ENCODE peak calls at places on chromosome 13, in six cellular contexts. E, A, N, B, R and T are unnamed samples.

GRCh38 chr13:44591316-44591715 is 15.2 kb upstream of the TSC22D1 start:
- DNase-seq in E (no peak), A (no peak), N (no peak), B (no peak), R (no peak), T (no peak)

GRCh38 chr13:112871742-112872141 is 97.3 kb upstream of the MCF2L start:
- DNase-seq in E (no peak), A (no peak), N (no peak), B (no peak), R (no peak), T (peak)

GRCh38 chr13:43297967-43298366 is 274.6 kb downstream of the DNAJC15 start:
- DNase-seq in E (no peak), A (no peak), N (no peak), B (no peak), R (no peak), T (no peak)

GRCh38 chr13:45292176-45292575 is 48.8 kb downstream of the TPT1 start:
- DNase-seq in E (no peak), A (no peak), N (no peak), B (no peak), R (no peak), T (no peak)

GRCh38 chr13:32669030-32669646 is 82.9 kb downstream of the PDS5B start:
- DNase-seq in E (no peak), A (no peak), N (no peak), B (no peak), R (peak), T (no peak)

GRCh38 chr13:36745436-36745835 is 71.6 kb downstream of the SERTM1 start:
- DNase-seq in E (no peak), A (no peak), N (no peak), B (no peak), R (no peak), T (no peak)

GRCh38 chr13:113751491-113751890 is 7.5 kb upstream of the TMEM255B start:
- DNase-seq in E (no peak), A (no peak), N (no peak), B (no peak), R (no peak), T (no peak)

GRCh38 chr13:76799696-76800095 is 86.5 kb downstream of the KCTD12 start:
- DNase-seq in E (no peak), A (no peak), N (no peak), B (no peak), R (no peak), T (no peak)

GRCh38 chr13:44148159-44148929 is 225.3 kb upstream of the SERP2 start:
- DNase-seq in E (no peak), A (no peak), N (no peak), B (no peak), R (peak), T (no peak)

GRCh38 chr13:23612182-23612581 is 42.0 kb downstream of the TNFRSF19 start:
- DNase-seq in E (no peak), A (no peak), N (no peak), B (no peak), R (no peak), T (no peak)

GRCh38 chr13:78680064-78680463 is 21.1 kb upstream of the OBI1 start:
- DNase-seq in E (no peak), A (no peak), N (no peak), B (no peak), R (no peak), T (no peak)

GRCh38 chr13:107250626-107251025 is 682.7 kb upstream of the ARGLU1 start:
- DNase-seq in E (no peak), A (no peak), N (no peak), B (no peak), R (peak), T (no peak)

GRCh38 chr13:50129923-50130685 is 114.9 kb downstream of the KCNRG start:
- DNase-seq in E (peak), A (peak), N (peak), B (peak), R (no peak), T (peak)

GRCh38 chr13:30464496-30465351 is 1.0 kb downstream of the HMGB1 start:
- DNase-seq in E (no peak), A (peak), N (peak), B (peak), R (peak), T (peak)

GRCh38 chr13:30156826-30157615 is 150.3 kb downstream of the KATNAL1 start:
- DNase-seq in E (no peak), A (no peak), N (no peak), B (no peak), R (no peak), T (no peak)

GRCh38 chr13:101751488-101751887 is 299.0 kb downstream of the ITGBL1 start:
- DNase-seq in E (peak), A (no peak), N (no peak), B (no peak), R (peak), T (no peak)

GRCh38 chr13:53775807-53776206 is 747.2 kb downstream of the OLFM4 start:
- DNase-seq in E (no peak), A (no peak), N (no peak), B (no peak), R (no peak), T (no peak)

GRCh38 chr13:83709751-83710515 is 172.3 kb downstream of the SLITRK1 start:
- DNase-seq in E (no peak), A (no peak), N (no peak), B (no peak), R (no peak), T (no peak)

GRCh38 chr13:98171806-98172569 is 5.1 kb downstream of the RNF113B start:
- DNase-seq in E (peak), A (peak), N (no peak), B (no peak), R (peak), T (peak)

GRCh38 chr13:79772811-79773210 is 291.9 kb downstream of the NDFIP2 start:
- DNase-seq in E (no peak), A (no peak), N (no peak), B (no peak), R (no peak), T (no peak)

GRCh38 chr13:75818181-75819110 is 182.3 kb downstream of the LMO7 start:
- DNase-seq in E (no peak), A (no peak), N (no peak), B (no peak), R (no peak), T (no peak)

GRCh38 chr13:29799041-29799440 is 51.4 kb downstream of the UBL3 start:
- DNase-seq in E (no peak), A (no peak), N (no peak), B (no peak), R (no peak), T (no peak)

GRCh38 chr13:112648101-112648500 is 41.7 kb upstream of the ATP11A start:
- DNase-seq in E (no peak), A (no peak), N (no peak), B (no peak), R (no peak), T (no peak)

GRCh38 chr13:105579821-105580707 is 955.4 kb downstream of the EFNB2 start:
- DNase-seq in E (no peak), A (no peak), N (no peak), B (no peak), R (no peak), T (no peak)

GRCh38 chr13:34412295-34412694 is 529.8 kb upstream of the NBEA start:
- DNase-seq in E (no peak), A (no peak), N (no peak), B (no peak), R (no peak), T (no peak)

GRCh38 chr13:45393941-45394570 is 24.1 kb downstream of the SLC25A30 start:
- DNase-seq in E (peak), A (no peak), N (peak), B (no peak), R (peak), T (no peak)

GRCh38 chr13:80086304-80086721 is 254.6 kb downstream of the SPRY2 start:
- DNase-seq in E (no peak), A (no peak), N (peak), B (no peak), R (peak), T (no peak)

GRCh38 chr13:78194904-78195639 is 276.4 kb upstream of the EDNRB start:
- DNase-seq in E (no peak), A (no peak), N (no peak), B (no peak), R (peak), T (no peak)

GRCh38 chr13:94351292-94352000 is 128.0 kb downstream of the DCT start:
- DNase-seq in E (peak), A (no peak), N (no peak), B (no peak), R (peak), T (no peak)

GRCh38 chr13:36030670-36031331 is 100.4 kb downstream of the DCLK1 start:
- DNase-seq in E (no peak), A (no peak), N (no peak), B (no peak), R (peak), T (no peak)

GRCh38 chr13:26679411-26679810 is 81.2 kb downstream of the GPR12 start:
- DNase-seq in E (no peak), A (no peak), N (no peak), B (no peak), R (peak), T (no peak)

GRCh38 chr13:113537205-113537604 is 46.7 kb upstream of the DCUN1D2 start:
- DNase-seq in E (no peak), A (no peak), N (no peak), B (no peak), R (no peak), T (peak)

GRCh38 chr13:35475960-35476943 is at the start of gene MAB21L1:
- DNase-seq in E (peak), A (peak), N (peak), B (peak), R (peak), T (peak)

GRCh38 chr13:99151516-99151915 is 49.1 kb upstream of the UBAC2 start:
- DNase-seq in E (peak), A (no peak), N (no peak), B (no peak), R (peak), T (no peak)

GRCh38 chr13:61709258-61709657 is 293.6 kb upstream of the PCDH20 start:
- DNase-seq in E (no peak), A (no peak), N (no peak), B (no peak), R (no peak), T (no peak)

GRCh38 chr13:98173431-98173921 is 3.6 kb downstream of the RNF113B start:
- DNase-seq in E (peak), A (peak), N (peak), B (peak), R (peak), T (no peak)

GRCh38 chr13:20779405-20779804 is 5.6 kb upstream of the EEF1AKMT1 start:
- DNase-seq in E (no peak), A (no peak), N (no peak), B (no peak), R (no peak), T (no peak)

GRCh38 chr13:20780318-20780717 is 6.6 kb upstream of the EEF1AKMT1 start:
- DNase-seq in E (no peak), A (no peak), N (no peak), B (no peak), R (no peak), T (no peak)

GRCh38 chr13:20776751-20777150 is 3.0 kb upstream of the EEF1AKMT1 start:
- DNase-seq in E (no peak), A (no peak), N (no peak), B (no peak), R (no peak), T (no peak)

DNA sequence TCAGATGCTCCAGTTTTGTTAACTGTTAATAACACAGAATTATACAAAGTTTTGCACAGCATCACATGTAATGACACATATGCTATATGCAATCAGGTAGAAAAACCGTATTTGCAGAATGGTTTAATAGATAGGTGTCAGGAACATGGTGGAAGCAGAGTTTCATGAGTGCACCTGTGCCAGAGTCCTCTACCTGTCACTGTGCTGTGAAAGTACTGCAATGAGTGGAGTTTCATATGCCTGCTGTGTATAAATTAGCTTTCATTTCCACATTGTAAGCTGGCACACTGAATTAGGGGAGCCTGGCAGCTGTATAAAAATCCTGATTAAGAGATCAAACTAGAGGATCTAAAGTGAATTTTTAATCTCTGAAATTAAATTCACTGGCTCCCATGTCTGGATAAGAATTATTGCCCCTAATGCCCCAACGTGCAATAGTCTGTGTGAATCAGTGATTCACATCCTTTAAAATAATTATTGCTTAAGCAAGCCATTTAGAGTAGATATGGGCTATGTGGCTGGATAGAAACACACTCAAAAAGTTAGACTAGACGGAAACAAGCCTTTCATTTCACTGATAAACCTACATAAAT is 8.5 kb upstream of the EEF1AKMT1 start:
- DNase-seq in E (no peak), A (no peak), N (no peak), B (no peak), R (no peak), T (no peak)
- TF ChIP-seq POLR2A in E (no peak), A (no peak), N (no peak), B (no peak), R (no peak), T (no peak)

DNA sequence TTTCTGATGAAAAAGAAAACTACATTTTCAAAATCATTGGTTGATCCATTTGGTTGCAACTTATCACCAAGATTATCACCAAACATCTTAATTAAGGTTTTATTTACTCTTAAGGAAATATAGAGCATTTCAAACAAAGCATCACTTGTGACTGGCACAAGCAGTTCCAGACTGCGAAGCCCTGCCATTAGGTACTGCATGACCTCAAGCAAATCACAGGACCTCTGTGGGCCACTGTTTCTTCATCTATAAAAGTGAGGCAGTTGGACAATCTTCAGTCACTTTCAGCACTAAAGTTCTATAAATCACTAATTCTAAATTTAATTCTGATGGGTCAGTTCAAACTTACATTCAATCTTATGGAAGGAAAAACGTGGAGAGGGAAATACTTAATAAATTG is 2.0 kb downstream of the ELF1 start:
- DNase-seq in E (no peak), A (no peak), N (peak), B (no peak), R (no peak), T (peak)
- TF ChIP-seq POLR2A in E (no peak), A (peak), N (peak), B (no peak), R (no peak), T (no peak)

DNA sequence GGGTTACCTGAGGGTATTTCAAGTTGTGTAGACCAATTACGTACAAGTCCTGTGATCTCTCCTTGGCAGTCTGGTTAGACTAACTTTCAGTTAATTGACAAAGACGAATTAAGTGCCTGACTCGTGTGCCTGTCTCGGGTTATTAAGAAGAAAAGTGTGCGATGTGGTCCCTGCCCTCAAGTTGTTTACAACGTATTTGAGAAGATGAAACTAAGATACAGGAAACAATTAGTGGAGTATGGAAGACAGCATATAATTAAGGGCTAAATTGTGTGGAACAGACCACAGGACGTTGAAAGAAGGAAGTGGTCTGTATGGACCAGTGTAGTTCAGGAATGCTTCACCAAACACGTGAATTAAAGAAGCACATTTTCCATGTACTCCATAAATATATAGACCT is 49.2 kb downstream of the KLF5 start:
- DNase-seq in E (no peak), A (no peak), N (no peak), B (no peak), R (no peak), T (no peak)
- TF ChIP-seq POLR2A in E (no peak), A (no peak), N (no peak), B (no peak), R (no peak), T (no peak)

DNA sequence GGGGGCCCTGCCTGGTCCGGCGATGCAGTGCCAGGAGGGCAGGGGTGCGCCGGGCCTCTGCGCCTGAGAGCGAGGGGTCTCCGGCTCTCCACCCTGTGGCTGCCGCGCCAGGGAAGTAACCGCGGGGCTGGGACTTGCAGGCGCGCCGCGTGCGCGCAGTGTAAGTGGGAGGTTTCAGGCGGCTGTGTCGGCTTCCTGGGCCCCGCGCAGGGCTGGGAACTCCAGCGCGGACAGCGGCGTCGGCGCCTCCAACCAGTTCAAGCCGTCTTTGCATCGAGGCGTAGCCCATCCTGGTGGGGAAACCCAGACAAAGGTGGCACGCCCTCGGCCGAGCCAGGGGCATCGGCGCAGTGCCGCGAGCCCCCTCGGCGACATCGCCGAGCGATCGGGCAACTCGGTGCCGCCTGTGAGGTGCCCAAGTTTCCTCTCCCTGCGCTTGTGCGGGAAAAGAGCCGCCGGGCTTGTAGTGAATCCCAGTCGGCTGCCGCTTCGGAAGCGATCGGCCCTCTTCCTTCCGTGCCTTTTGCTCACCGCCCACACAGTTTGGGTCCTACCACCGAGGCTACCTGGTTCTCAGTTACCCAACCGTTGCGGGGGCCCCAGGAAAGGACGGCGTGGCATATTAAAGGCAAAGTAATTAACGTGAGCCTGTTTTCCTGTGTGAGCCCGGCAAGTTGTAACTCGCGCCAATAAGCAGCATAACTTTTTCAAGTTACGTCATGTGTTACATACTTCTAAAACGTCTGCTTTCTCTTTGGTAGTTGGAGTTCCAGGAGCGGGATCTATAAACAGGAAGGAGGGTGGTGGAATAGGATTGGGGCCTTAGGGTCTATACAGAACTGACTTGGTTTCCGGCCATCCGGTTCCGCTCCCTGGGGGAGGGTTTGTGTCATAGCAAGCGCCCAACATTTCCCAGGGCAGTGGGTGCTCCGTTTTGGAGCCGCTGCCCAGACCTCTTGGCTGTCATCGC is 1.2 kb downstream of the LRCH1 start:
- DNase-seq in E (peak), A (peak), N (peak), B (peak), R (peak), T (peak)
- TF ChIP-seq POLR2A in E (no peak), A (peak), N (peak), B (no peak), R (peak), T (no peak)

GRCh38 chr13:51761638-51762350 is 42.2 kb downstream of the DHRS12 start:
- DNase-seq in E (no peak), A (no peak), N (no peak), B (no peak), R (peak), T (no peak)

GRCh38 chr13:51763486-51763885 is 40.5 kb downstream of the DHRS12 start:
- DNase-seq in E (no peak), A (no peak), N (no peak), B (no peak), R (no peak), T (no peak)

GRCh38 chr13:51759240-51759639 is 44.7 kb downstream of the DHRS12 start:
- DNase-seq in E (no peak), A (no peak), N (no peak), B (no peak), R (peak), T (no peak)

GRCh38 chr13:51758691-51759090 is 45.3 kb downstream of the DHRS12 start:
- DNase-seq in E (no peak), A (no peak), N (no peak), B (no peak), R (no peak), T (no peak)

GRCh38 chr13:51760592-51760991 is 43.4 kb downstream of the DHRS12 start:
- DNase-seq in E (no peak), A (no peak), N (no peak), B (no peak), R (no peak), T (no peak)
- TF ChIP-seq POLR2A in E (no peak), A (peak), N (no peak), B (no peak), R (no peak), T (no peak)